ENCODE peak calls at places on chromosomes 13 and 19, in six cellular contexts. W is GM23338, R is thoracic aorta, C is upper lobe of left lung, T is lower leg skin, Q is glutamatergic neuron. G is an unnamed sample.

GRCh38 chr13:60689571-60689970 is 292.6 kb downstream of the TDRD3 start:
- DNase-seq in W (no peak), R (no peak), C (no peak), T (no peak), Q (no peak), G (no peak)

GRCh38 chr19:49987159-49987698 is 26.3 kb upstream of the SIGLEC11 start:
- DNase-seq in W (peak), R (peak), C (no peak), T (peak), Q (no peak), G (peak)

GRCh38 chr19:28169168-28169862 is 1043.6 kb downstream of the UQCRFS1 start:
- DNase-seq in W (peak), R (no peak), C (no peak), T (no peak), Q (no peak), G (no peak)

GRCh38 chr19:49114630-49115363 is 627 bp downstream of the LIN7B start:
- DNase-seq in W (peak), R (no peak), C (peak), T (peak), Q (peak), G (no peak)

GRCh38 chr19:3068071-3068470 is 5.8 kb upstream of the TLE5 start:
- DNase-seq in W (no peak), R (no peak), C (no peak), T (no peak), Q (no peak), G (no peak)

GRCh38 chr19:39318690-39319089 is 2.0 kb downstream of the LRFN1 start:
- DNase-seq in W (no peak), R (no peak), C (no peak), T (no peak), Q (no peak), G (no peak)

GRCh38 chr13:45626731-45627374 is 11.3 kb upstream of the ERICH6B start:
- DNase-seq in W (no peak), R (no peak), C (no peak), T (no peak), Q (no peak), G (no peak)

GRCh38 chr19:17183858-17184271 is 31.3 kb upstream of the USE1 start:
- DNase-seq in W (no peak), R (no peak), C (no peak), T (no peak), Q (no peak), G (no peak)

GRCh38 chr13:32881792-32882175 is 134.4 kb upstream of the KL start:
- DNase-seq in W (no peak), R (no peak), C (no peak), T (no peak), Q (no peak), G (no peak)

GRCh38 chr13:101429733-101430132 is 13.4 kb upstream of the NALCN start:
- DNase-seq in W (no peak), R (no peak), C (no peak), T (no peak), Q (no peak), G (no peak)

GRCh38 chr13:73440296-73440895 is 381.6 kb downstream of the KLF5 start:
- DNase-seq in W (peak), R (no peak), C (no peak), T (no peak), Q (peak), G (no peak)

GRCh38 chr19:3692141-3693029 is 7.9 kb downstream of the PIP5K1C start:
- DNase-seq in W (no peak), R (no peak), C (peak), T (no peak), Q (peak), G (no peak)

GRCh38 chr13:110044521-110045200 is 258.3 kb upstream of the IRS2 start:
- DNase-seq in W (peak), R (no peak), C (no peak), T (no peak), Q (no peak), G (no peak)

DNA sequence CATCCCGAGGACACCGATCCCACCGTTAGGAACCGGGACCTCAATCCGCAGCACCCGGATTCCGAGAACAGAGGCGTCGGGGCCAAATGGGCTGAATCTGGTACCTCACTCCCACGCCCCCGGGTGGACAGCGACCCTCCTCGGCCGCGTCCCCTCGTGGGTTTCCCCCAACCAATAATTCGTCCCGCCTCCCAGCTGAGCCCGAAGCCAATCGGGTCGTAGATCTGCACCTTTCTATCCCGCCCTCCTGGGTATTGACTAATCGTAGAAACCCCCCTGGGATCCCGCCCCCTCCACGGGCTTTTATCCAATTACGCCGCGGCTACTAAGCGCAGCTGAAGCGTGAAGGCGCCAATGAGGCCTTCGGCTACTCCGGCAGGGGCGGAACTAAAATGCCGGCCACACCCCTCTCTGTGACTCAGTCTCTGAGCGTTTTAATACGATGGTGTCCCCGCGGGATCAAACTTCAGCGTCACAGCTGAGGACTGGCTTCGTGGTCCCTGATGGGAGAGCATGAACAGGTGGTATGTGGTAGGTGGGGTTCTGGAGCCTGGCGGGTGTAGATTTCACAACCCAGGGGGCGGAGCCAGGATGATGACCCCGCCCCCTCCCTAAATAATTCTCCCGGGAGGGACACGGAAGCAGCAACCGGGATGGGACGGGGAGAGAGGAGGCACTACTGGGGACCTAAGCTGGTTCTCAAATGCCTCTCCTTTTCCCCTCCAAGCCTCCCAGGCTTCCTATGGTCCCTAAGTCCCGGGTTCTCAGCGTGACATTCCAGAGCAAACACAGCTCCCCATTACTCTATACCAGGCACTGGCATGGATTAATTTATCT is at the start of the genes CCDC159 and TMEM205:
- DNase-seq in W (peak), R (peak), C (peak), T (peak), Q (peak), G (peak)
- TF ChIP-seq CTCF in W (peak), R (no peak), C (peak), T (no peak), Q (no peak), G (no peak)

GRCh38 chr19:31185261-31185660 is 164.0 kb downstream of the TSHZ3 start:
- DNase-seq in W (peak), R (no peak), C (no peak), T (no peak), Q (no peak), G (no peak)
- TF ChIP-seq CTCF in W (peak), R (no peak), C (no peak), T (no peak), Q (no peak), G (no peak)

GRCh38 chr13:41040584-41041334 is 20.6 kb upstream of the WBP4 start:
- DNase-seq in W (no peak), R (no peak), C (no peak), T (no peak), Q (no peak), G (no peak)
- TF ChIP-seq CTCF in W (no peak), R (no peak), C (no peak), T (no peak), Q (no peak), G (no peak)

GRCh38 chr13:30804474-30804873 is 69.1 kb downstream of the ALOX5AP start:
- DNase-seq in W (peak), R (no peak), C (peak), T (no peak), Q (peak), G (no peak)
- TF ChIP-seq CTCF in W (peak), R (no peak), C (no peak), T (no peak), Q (peak), G (peak)

GRCh38 chr19:13154911-13155471 is 4.8 kb downstream of the IER2 start:
- DNase-seq in W (peak), R (no peak), C (peak), T (peak), Q (peak), G (peak)
- TF ChIP-seq CTCF in W (peak), R (no peak), C (no peak), T (no peak), Q (no peak), G (no peak)

G was measured in mesothelial cell of epicardium.